ENCODE peak calls at places on chromosomes 7 and 10, in four cellular contexts. F is cardiac fibroblast; L is adipocyte; B is CD8-positive, alpha-beta T cell. Z is an unnamed sample.

GRCh38 chr10:122352817-122353525 is 21.5 kb upstream of the PLEKHA1 start:
- DNase-seq in L (no peak), F (no peak), B (no peak), Z (no peak)

GRCh38 chr10:51716981-51717380 is 17.6 kb upstream of the CSTF2T start:
- DNase-seq in F (peak; percentile 23), B (no peak), L (no peak), Z (no peak)

GRCh38 chr10:97563337-97563736 is 9.2 kb upstream of the ANKRD2 start:
- DNase-seq in B (no peak), L (no peak), F (no peak), Z (no peak)

GRCh38 chr7:33845991-33846509 is 59.3 kb upstream of the BMPER start:
- DNase-seq in B (no peak), F (no peak), L (no peak), Z (no peak)

GRCh38 chr10:77626266-77626935 is 11.2 kb downstream of the KCNMA1 start:
- DNase-seq in B (no peak), L (no peak), F (no peak), Z (no peak)

GRCh38 chr7:45591101-45591906 is 17.1 kb downstream of the ADCY1 start:
- DNase-seq in F (no peak), L (no peak), B (no peak), Z (no peak)

GRCh38 chr10:63264852-63265617 is 131.9 kb downstream of the NRBF2 start:
- DNase-seq in B (no peak), L (peak; percentile 75), F (peak; percentile 59), Z (peak; percentile 12)

GRCh38 chr10:119319161-119319919 is 112.0 kb downstream of the GRK5 start:
- DNase-seq in B (no peak), L (no peak), F (no peak), Z (no peak)

GRCh38 chr7:1141651-1142050 is 18.3 kb downstream of the ZFAND2A start:
- DNase-seq in L (no peak), F (no peak), B (no peak), Z (no peak)

GRCh38 chr7:103113164-103113563 is 35.7 kb downstream of the NAPEPLD start:
- DNase-seq in F (peak; percentile 96), B (no peak), L (peak; percentile 81), Z (no peak)

GRCh38 chr7:79598351-79598750 is 144.9 kb upstream of the MAGI2 start:
- DNase-seq in B (no peak), L (no peak), F (no peak), Z (no peak)

GRCh38 chr10:78961760-78962159 is 107.0 kb upstream of the ZMIZ1 start:
- DNase-seq in F (no peak), L (no peak), B (no peak), Z (no peak)

GRCh38 chr7:70052691-70053090 is 454.4 kb downstream of the AUTS2 start:
- DNase-seq in L (peak; percentile 69), B (no peak), F (no peak), Z (no peak)

GRCh38 chr7:111413796-111414195 is 148.5 kb downstream of the IMMP2L start:
- DNase-seq in B (no peak), L (no peak), F (no peak), Z (no peak)

GRCh38 chr10:132455441-132455971 is 58.5 kb downstream of the PWWP2B start:
- DNase-seq in B (no peak), F (no peak), L (no peak), Z (no peak)

GRCh38 chr10:102964713-102965112 is 46.6 kb downstream of the CNNM2 start:
- DNase-seq in B (no peak), F (no peak), L (no peak), Z (no peak)

GRCh38 chr10:69856601-69857166 is 55.0 kb downstream of the COL13A1 start:
- DNase-seq in L (no peak), F (no peak), B (no peak), Z (no peak)

GRCh38 chr10:82934429-82934828 is 1059.4 kb downstream of the NRG3 start:
- DNase-seq in B (no peak), L (peak; percentile 12), F (no peak), Z (no peak)

GRCh38 chr10:59991661-59992060 is 85.3 kb upstream of the CCDC6 start:
- DNase-seq in B (no peak), F (peak; percentile 77), L (no peak), Z (no peak)

Z was measured in activated T-helper 1 cell treated with anti-CD3 and anti-CD28 coated beads, Interleukin-12 subunit alpha, Interleukin-12 subunit beta, Interleukin-2, Interleukin-4 antibody, amounts not matched to agents 30 ng/mL and 10 ng/mL and 1 ng/mL, durations not matched to agents 14 hours and 24 hours and 36 hours.